ENCODE peak calls at places on chromosomes 16 and 17, in seven cellular contexts. L is stimulated activated CD8-positive, alpha-beta memory T cell treated with anti-CD3 and anti-CD28 coated beads, Interleukin-2, amount 100 ng/mL, for 1 hour; H is fibroblast of lung; O is tibial artery; U is tibial nerve; R is C1 segment of cervical spinal cord; Z is iPS-NIHi11. S is an unnamed sample.

GRCh38 chr16:81668243-81669097 is 110.6 kb upstream of the PLCG2 start:
- DNase-seq in H (no peak), R (no peak), L (no peak), Z (no peak), O (no peak), U (no peak), S (no peak)

GRCh38 chr16:51880776-51881175 is 666.2 kb downstream of the TOX3 start:
- DNase-seq in Z (no peak), L (no peak), H (peak; percentile 86), R (no peak), U (no peak), O (no peak), S (no peak)

GRCh38 chr16:27239906-27240655 is 28.5 kb downstream of the NSMCE1 start:
- DNase-seq in O (peak; percentile 58), H (no peak), U (no peak), Z (no peak), R (no peak), L (no peak), S (no peak)

GRCh38 chr16:82082543-82083244 is 47.6 kb downstream of the HSD17B2 start:
- DNase-seq in U (no peak), L (no peak), R (no peak), Z (no peak), O (no peak), H (peak; percentile 65), S (no peak)

GRCh38 chr16:7304257-7304656 is 28.4 kb upstream of the RBFOX1 start:
- DNase-seq in L (no peak), O (no peak), H (no peak), Z (no peak), U (no peak), R (no peak), S (no peak)

GRCh38 chr16:48194828-48195566 is 39.2 kb upstream of the ABCC12 start:
- DNase-seq in L (no peak), O (peak; percentile 20), U (no peak), H (peak; percentile 35), Z (no peak), R (no peak), S (no peak)

GRCh38 chr17:37650419-37651003 is 7.3 kb upstream of the DDX52 start:
- DNase-seq in O (no peak), H (peak; percentile 33), L (no peak), R (no peak), U (no peak), Z (peak; percentile 52), S (no peak)

GRCh38 chr16:85384831-85385462 is 228.2 kb upstream of the GSE1 start:
- DNase-seq in U (no peak), O (no peak), H (no peak), L (no peak), Z (peak; percentile 74), R (no peak), S (no peak)

GRCh38 chr17:77647531-77647930 is 311.0 kb upstream of the TNRC6C start:
- DNase-seq in H (no peak), Z (no peak), L (no peak), O (no peak), R (no peak), U (no peak), S (no peak)

GRCh38 chr17:72726936-72727335 is 365.6 kb downstream of the SLC39A11 start:
- DNase-seq in O (no peak), U (no peak), L (no peak), H (peak; percentile 27), R (no peak), Z (no peak), S (no peak)

GRCh38 chr17:29722411-29723198 is 99.9 kb upstream of the CORO6 start:
- DNase-seq in L (peak; percentile 4), O (no peak), H (peak; percentile 25), Z (no peak), R (no peak), U (peak; percentile 67), S (no peak)

GRCh38 chr17:35906559-35907265 is 23.9 kb downstream of the RDM1 start:
- DNase-seq in O (peak; percentile 37), R (no peak), Z (no peak), H (peak; percentile 21), L (no peak), U (no peak), S (no peak)

GRCh38 chr17:43860077-43860725 is 13.2 kb downstream of the CD300LG start:
- DNase-seq in U (no peak), L (no peak), O (peak; percentile 66), Z (no peak), H (no peak), R (no peak), S (no peak)

GRCh38 chr16:84986102-84986501 is 25.2 kb downstream of the ZDHHC7 start:
- DNase-seq in R (no peak), U (no peak), Z (no peak), H (no peak), O (no peak), L (no peak), S (no peak)

GRCh38 chr16:13696017-13696416 is 223.9 kb upstream of the ERCC4 start:
- DNase-seq in O (no peak), H (no peak), Z (no peak), L (no peak), U (no peak), R (no peak), S (no peak)

GRCh38 chr17:44749076-44750020 is 9.4 kb upstream of the ADAM11 start:
- DNase-seq in U (no peak), O (no peak), H (no peak), R (no peak), L (no peak), Z (peak; percentile 16), S (no peak)

GRCh38 chr17:21235921-21236320 is 17.3 kb downstream of the NATD1 start:
- DNase-seq in Z (no peak), U (no peak), R (no peak), L (no peak), O (no peak), H (no peak), S (no peak)

GRCh38 chr16:65725156-65725845 is 603.4 kb upstream of the CDH11 start:
- DNase-seq in U (no peak), L (no peak), R (no peak), H (peak; percentile 94), O (no peak), Z (no peak), S (peak; percentile 10)

GRCh38 chr17:29024456-29024952 is 18.4 kb upstream of the PIPOX start:
- DNase-seq in H (no peak), L (no peak), R (no peak), O (no peak), Z (no peak), U (no peak), S (no peak)

GRCh38 chr17:8785547-8786412 is 13.4 kb downstream of the MFSD6L start:
- DNase-seq in R (peak; percentile 2), U (peak; percentile 94), H (peak; percentile 41), L (peak; percentile 26), O (peak; percentile 92), Z (peak; percentile 86), S (peak; percentile 4)

GRCh38 chr17:682150-682549 is 32.5 kb downstream of the VPS53 start:
- DNase-seq in Z (no peak), O (no peak), H (no peak), U (no peak), R (no peak), L (no peak), S (no peak)

GRCh38 chr16:22267764-22268163 is 29.4 kb upstream of the POLR3E start:
- DNase-seq in H (no peak), R (no peak), O (no peak), Z (no peak), L (no peak), U (no peak), S (no peak)

GRCh38 chr16:70735141-70735979 is 49.5 kb upstream of the MTSS2 start:
- DNase-seq in H (peak; percentile 31), U (peak; percentile 30), Z (no peak), L (no peak), R (no peak), O (no peak), S (no peak)

GRCh38 chr16:23452221-23452571 is 793 bp downstream of the COG7 start:
- DNase-seq in L (no peak), Z (no peak), R (no peak), O (no peak), U (no peak), H (no peak), S (no peak)

GRCh38 chr17:55413825-55414489 is 7.7 kb downstream of the MMD start:
- DNase-seq in R (no peak), H (no peak), O (no peak), Z (no peak), U (no peak), L (no peak), S (no peak)

GRCh38 chr16:35391328-35391727 is 1931.9 kb downstream of the TP53TG3F start:
- DNase-seq in H (peak; percentile 2), U (no peak), R (no peak), Z (peak; percentile 4), O (no peak), L (no peak), S (no peak)

GRCh38 chr17:42536372-42537155 is 523 bp downstream of the NAGLU start:
- DNase-seq in O (peak; percentile 96), Z (peak; percentile 97), H (peak; percentile 79), U (peak; percentile 66), L (peak; percentile 45), R (peak; percentile 69), S (peak; percentile 77)

GRCh38 chr16:20004931-20005330 is 68.8 kb downstream of the GPR139 start:
- DNase-seq in R (no peak), O (no peak), L (no peak), H (no peak), Z (peak; percentile 62), U (no peak), S (no peak)

GRCh38 chr16:49461517-49461951 is 87.9 kb downstream of the C16orf78 start:
- DNase-seq in L (no peak), H (no peak), Z (no peak), U (no peak), R (no peak), O (peak; percentile 56), S (no peak)